ENCODE peak calls at places on chromosome 14, in seven cellular contexts. P is suprapubic skin, N is stomach, J is transverse colon, M is breast epithelium, K is esophagus muscularis mucosa, B is K562. T is an unnamed sample.
A peak's percentile ranks its signal among the peaks of the same experiment; 100 is the strongest.

GRCh38 chr14:100528962-100529560 is 58.2 kb downstream of the BEGAIN start:
- DNase-seq in P (peak; percentile 49), N (peak; percentile 24), J (no peak), M (no peak), K (peak; percentile 89), B (no peak), T (peak; percentile 42)

GRCh38 chr14:54489731-54490447 is 1.1 kb upstream of the GMFB start:
- DNase-seq in P (no peak), N (no peak), J (no peak), M (no peak), K (no peak), B (peak; percentile 6), T (no peak)

GRCh38 chr14:99733551-99734405 is 49.7 kb downstream of the CYP46A1 start:
- DNase-seq in P (peak; percentile 64), N (no peak), J (peak; percentile 29), M (no peak), K (no peak), B (no peak), T (peak; percentile 70)

GRCh38 chr14:71711619-71712018 is 220.6 kb upstream of the RGS6 start:
- DNase-seq in P (no peak), N (no peak), J (no peak), M (peak; percentile 41), K (no peak), B (no peak), T (no peak)

GRCh38 chr14:75702107-75702506 is 41.1 kb downstream of the TTLL5 start:
- DNase-seq in P (no peak), N (no peak), J (no peak), M (no peak), K (no peak), B (no peak), T (no peak)

GRCh38 chr14:72177246-72177645 is 245.0 kb downstream of the RGS6 start:
- DNase-seq in P (no peak), N (no peak), J (no peak), M (no peak), K (no peak), B (no peak), T (no peak)

GRCh38 chr14:102932484-102933248 is 10.2 kb downstream of the AMN start:
- DNase-seq in P (no peak), N (no peak), J (no peak), M (no peak), K (no peak), B (no peak), T (no peak)

GRCh38 chr14:49930720-49931119 is 37.8 kb downstream of the ARF6 start:
- DNase-seq in P (no peak), N (no peak), J (no peak), M (no peak), K (no peak), B (no peak), T (no peak)

GRCh38 chr14:33655421-33655820 is 295.5 kb downstream of the EGLN3 start:
- DNase-seq in P (no peak), N (no peak), J (no peak), M (no peak), K (no peak), B (no peak), T (no peak)

GRCh38 chr14:55122441-55122986 is 6.5 kb upstream of the LGALS3 start:
- DNase-seq in P (peak; percentile 78), N (peak; percentile 91), J (peak; percentile 91), M (peak; percentile 50), K (no peak), B (no peak), T (no peak)

GRCh38 chr14:85531594-85532391 is 1.8 kb downstream of the FLRT2 start:
- DNase-seq in P (peak; percentile 84), N (peak; percentile 26), J (no peak), M (peak; percentile 52), K (no peak), B (no peak), T (peak; percentile 83)

GRCh38 chr14:36747411-36748184 is 85.9 kb downstream of the PAX9 start:
- DNase-seq in P (no peak), N (no peak), J (no peak), M (no peak), K (peak; percentile 31), B (peak; percentile 37), T (no peak)

GRCh38 chr14:66359500-66359899 is 126.7 kb upstream of the CCDC196 start:
- DNase-seq in P (no peak), N (no peak), J (no peak), M (no peak), K (no peak), B (peak; percentile 6), T (no peak)

GRCh38 chr14:52733824-52734223 is 3.9 kb downstream of the STYX start:
- DNase-seq in P (no peak), N (no peak), J (no peak), M (no peak), K (no peak), B (no peak), T (no peak)

GRCh38 chr14:54901380-54902142 is 1.1 kb downstream of the GCH1 start:
- DNase-seq in P (no peak), N (no peak), J (peak; percentile 29), M (peak; percentile 26), K (no peak), B (no peak), T (peak; percentile 68)

GRCh38 chr14:43778607-43778955 is 728.5 kb downstream of the FSCB start:
- DNase-seq in P (no peak), N (no peak), J (no peak), M (no peak), K (no peak), B (no peak), T (no peak)

GRCh38 chr14:37559386-37559785 is 35.7 kb downstream of the FOXA1 start:
- DNase-seq in P (no peak), N (no peak), J (no peak), M (no peak), K (no peak), B (no peak), T (no peak)

GRCh38 chr14:63840981-63841380 is 11.8 kb upstream of the SYNE2 start:
- DNase-seq in P (no peak), N (peak; percentile 36), J (peak; percentile 45), M (no peak), K (no peak), B (no peak), T (no peak)

GRCh38 chr14:23486116-23486515 is 16.6 kb downstream of the NGDN start:
- DNase-seq in P (no peak), N (no peak), J (no peak), M (no peak), K (no peak), B (no peak), T (no peak)

GRCh38 chr14:30849983-30850382 is 24.4 kb upstream of the COCH start:
- DNase-seq in P (no peak), N (no peak), J (no peak), M (no peak), K (no peak), B (no peak), T (no peak)

GRCh38 chr14:44897844-44898151 is 63.9 kb downstream of the KLHL28 start:
- DNase-seq in P (no peak), N (no peak), J (no peak), M (no peak), K (peak; percentile 93), B (no peak), T (no peak)

GRCh38 chr14:58832010-58832409 is 194.2 kb downstream of the DACT1 start:
- DNase-seq in P (no peak), N (no peak), J (peak; percentile 14), M (peak; percentile 57), K (no peak), B (no peak), T (no peak)

GRCh38 chr14:32050839-32051238 is 26.3 kb upstream of the ARHGAP5 start:
- DNase-seq in P (no peak), N (no peak), J (no peak), M (no peak), K (no peak), B (no peak), T (no peak)

GRCh38 chr14:32049361-32050103 is 27.6 kb upstream of the ARHGAP5 start:
- DNase-seq in P (no peak), N (no peak), J (no peak), M (no peak), K (no peak), B (no peak), T (no peak)

GRCh38 chr14:32054536-32054935 is 22.6 kb upstream of the ARHGAP5 start:
- DNase-seq in P (no peak), N (no peak), J (no peak), M (no peak), K (no peak), B (no peak), T (no peak)

GRCh38 chr14:32059702-32060101 is 17.4 kb upstream of the ARHGAP5 start:
- DNase-seq in P (no peak), N (no peak), J (no peak), M (no peak), K (no peak), B (no peak), T (no peak)

DNA sequence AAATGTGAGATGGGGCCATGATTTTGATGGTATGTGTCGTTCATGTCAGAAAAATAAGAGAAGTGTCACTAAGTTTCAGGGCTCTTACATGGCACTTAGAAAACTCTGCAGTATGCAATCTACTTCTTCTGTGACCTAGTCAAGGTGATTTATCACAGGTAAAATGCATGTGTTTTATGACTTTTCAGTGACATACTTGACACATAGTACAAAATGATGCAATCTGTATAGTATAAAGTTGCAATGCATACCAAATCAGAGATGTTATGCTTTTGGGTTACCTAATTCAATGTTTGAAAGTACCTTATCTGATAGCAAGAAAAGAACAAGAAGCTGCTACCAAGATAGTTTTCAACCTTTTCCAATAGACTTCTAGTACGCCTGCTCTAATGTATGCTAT is 21.9 kb upstream of the ARHGAP5 start:
- DNase-seq in P (no peak), N (no peak), J (no peak), M (no peak), K (no peak), B (no peak), T (no peak)
- TF ChIP-seq POLR2AphosphoS5 in P (no peak), N (no peak), J (no peak), M (no peak), K (no peak), B (no peak), T (no peak)

GRCh38 chr14:29463727-29464370 is 463.8 kb downstream of the PRKD1 start:
- DNase-seq in P (no peak), N (no peak), J (no peak), M (no peak), K (no peak), B (no peak), T (no peak)
- H3K9me3 ChIP-seq in P (no peaks in the 10 kb centered on the region), N (no peaks in the 10 kb centered on the region), J (no peaks in the 10 kb centered on the region), M (no peaks in the 10 kb centered on the region), K (no peaks in the 10 kb centered on the region), B (no peaks in the 10 kb centered on the region), T (no peaks in the 10 kb centered on the region)

GRCh38 chr14:96796851-96797187 is 363 bp upstream of the VRK1 start:
- DNase-seq in P (no peak), N (no peak), J (no peak), M (no peak), K (no peak), B (no peak), T (no peak)
- H3K4me3 ChIP-seq in P (peak overlapping the region; percentile 92), N (no peak overlapping the region), J (no peak overlapping the region), M (peak overlapping the region; percentile 72), K (peak overlapping the region; percentile 92), B (no peak overlapping the region), T (peak overlapping the region; percentile 56)

GRCh38 chr14:98174031-98174430 is 1098.0 kb downstream of the BCL11B start:
- DNase-seq in P (no peak), N (no peak), J (no peak), M (no peak), K (no peak), B (no peak), T (no peak)
- TF ChIP-seq POLR2AphosphoS5 in P (no peak), N (no peak), J (no peak), M (no peak), K (no peak), B (no peak), T (no peak)